ENCODE peak calls at places on chromosome 14, in nine cellular contexts. A is DMS153, U is NCI-H1092, W is left ventricle myocardium inferior, Z is WERI-Rb-1, X is neural progenitor cell, J is prostate gland, Y is M059J, R is BE2C. C is an unnamed sample.

GRCh38 chr14:50560929-50561280 is 960 bp downstream of the ATL1 start:
- DNase-seq in A (peak), U (peak), W (peak), Z (peak), X (peak), J (peak), Y (peak), R (peak), C (peak)

GRCh38 chr14:67820428-67820881 is 876 bp downstream of the RAD51B start:
- DNase-seq in A (peak), U (no peak), W (no peak), Z (no peak), X (peak), J (no peak), Y (no peak), R (no peak), C (no peak)

GRCh38 chr14:90608281-90608680 is 207.9 kb downstream of the TTC7B start:
- DNase-seq in A (no peak), U (no peak), W (no peak), Z (no peak), X (no peak), J (no peak), Y (peak), R (no peak), C (no peak)

GRCh38 chr14:99117671-99118045 is 154.3 kb downstream of the BCL11B start:
- DNase-seq in A (no peak), U (no peak), W (no peak), Z (no peak), X (no peak), J (no peak), Y (no peak), R (no peak), C (no peak)

GRCh38 chr14:63564318-63564717 is 21.1 kb upstream of the PPP2R5E start:
- DNase-seq in A (no peak), U (no peak), W (peak), Z (no peak), X (no peak), J (no peak), Y (peak), R (no peak), C (no peak)

GRCh38 chr14:59215757-59216156 is 27.3 kb downstream of the DAAM1 start:
- DNase-seq in A (no peak), U (no peak), W (no peak), Z (no peak), X (no peak), J (no peak), Y (no peak), R (no peak), C (no peak)

GRCh38 chr14:90539496-90539775 is 142.6 kb downstream of the CALM1 start:
- DNase-seq in A (no peak), U (no peak), W (no peak), Z (no peak), X (no peak), J (no peak), Y (no peak), R (no peak), C (no peak)

GRCh38 chr14:71636076-71636475 is 296.2 kb upstream of the RGS6 start:
- DNase-seq in A (no peak), U (no peak), W (no peak), Z (no peak), X (no peak), J (no peak), Y (no peak), R (no peak), C (no peak)

GRCh38 chr14:52545584-52546317 is 6.6 kb downstream of the TXNDC16 start:
- DNase-seq in A (no peak), U (no peak), W (no peak), Z (no peak), X (no peak), J (peak), Y (no peak), R (no peak), C (no peak)

GRCh38 chr14:104383931-104384775 is 195.4 kb upstream of the C14orf180 start:
- DNase-seq in A (no peak), U (peak), W (peak), Z (peak), X (peak), J (no peak), Y (peak), R (peak), C (no peak)

GRCh38 chr14:68655961-68656360 is 136.9 kb downstream of the ZFP36L1 start:
- DNase-seq in A (no peak), U (no peak), W (no peak), Z (peak), X (peak), J (no peak), Y (peak), R (no peak), C (no peak)

GRCh38 chr14:20413785-20414117 is 450 bp upstream of the TEP1 start:
- DNase-seq in A (no peak), U (no peak), W (no peak), Z (no peak), X (peak), J (no peak), Y (peak), R (no peak), C (no peak)

GRCh38 chr14:105139212-105139825 is 29.3 kb downstream of the JAG2 start:
- DNase-seq in A (no peak), U (no peak), W (no peak), Z (peak), X (no peak), J (no peak), Y (no peak), R (no peak), C (no peak)

GRCh38 chr14:52355016-52355430 is 40.9 kb downstream of the PTGER2 start:
- DNase-seq in A (no peak), U (no peak), W (no peak), Z (no peak), X (peak), J (no peak), Y (peak), R (no peak), C (no peak)

GRCh38 chr14:29955087-29955486 is 27.4 kb upstream of the PRKD1 start:
- DNase-seq in A (no peak), U (no peak), W (no peak), Z (no peak), X (no peak), J (no peak), Y (no peak), R (no peak), C (no peak)

GRCh38 chr14:55773297-55773696 is 193.3 kb downstream of the KTN1 start:
- DNase-seq in A (no peak), U (no peak), W (no peak), Z (no peak), X (no peak), J (no peak), Y (no peak), R (no peak), C (no peak)

GRCh38 chr14:50044040-50044651 is 72.2 kb downstream of the VCPKMT start:
- DNase-seq in A (no peak), U (no peak), W (no peak), Z (no peak), X (no peak), J (no peak), Y (peak), R (no peak), C (no peak)

GRCh38 chr14:75025082-75025481 is 22.4 kb downstream of the EIF2B2 start:
- DNase-seq in A (no peak), U (no peak), W (no peak), Z (no peak), X (no peak), J (no peak), Y (no peak), R (no peak), C (no peak)

C was measured in left cardiac atrium.